ENCODE peak calls at places on chromosomes 6 and 20, in nine cellular contexts. U is CD4-positive, alpha-beta T cell; P is B cell; I is neural progenitor cell; B is heart left ventricle; M is glutamatergic neuron; X is fibroblast of mammary gland; Y is MM.1S; N is endothelial cell of umbilical vein. O is an unnamed sample.
A peak's percentile ranks its signal among the peaks of the same experiment; 100 is the strongest.

GRCh38 chr20:44738779-44739477 is 6.7 kb upstream of the KCNK15 start:
- DNase-seq in U (peak; percentile 12), P (no peak), I (peak; percentile 80), B (peak; percentile 56), M (peak; percentile 59), X (peak; percentile 80), Y (peak; percentile 77), N (peak; percentile 72), O (no peak)

GRCh38 chr20:43838703-43839060 is 76.0 kb upstream of the TOX2 start:
- DNase-seq in U (no peak), P (no peak), I (no peak), B (no peak), M (no peak), X (no peak), Y (no peak), N (no peak), O (no peak)

GRCh38 chr6:116392158-116393032 is 21.6 kb downstream of the DSE start:
- DNase-seq in U (no peak), P (no peak), I (no peak), B (no peak), M (no peak), X (peak; percentile 36), Y (peak; percentile 39), N (peak; percentile 59), O (no peak)

GRCh38 chr6:142542704-142543233 is 241.0 kb downstream of the ADGRG6 start:
- DNase-seq in U (no peak), P (no peak), I (no peak), B (no peak), M (no peak), X (peak; percentile 90), Y (no peak), N (no peak), O (no peak)

GRCh38 chr6:56580271-56580670 is 62.4 kb downstream of the DST start:
- DNase-seq in U (no peak), P (no peak), I (no peak), B (no peak), M (no peak), X (peak; percentile 33), Y (no peak), N (no peak), O (no peak)

GRCh38 chr20:44884907-44885391 is 556 bp upstream of the YWHAB start:
- DNase-seq in U (no peak), P (no peak), I (no peak), B (no peak), M (no peak), X (no peak), Y (no peak), N (no peak), O (no peak)

GRCh38 chr6:3310710-3311109 is 52.0 kb downstream of the PSMG4 start:
- DNase-seq in U (no peak), P (no peak), I (no peak), B (no peak), M (no peak), X (no peak), Y (no peak), N (no peak), O (no peak)

GRCh38 chr20:1867495-1868260 is 27.5 kb upstream of the SIRPA start:
- DNase-seq in U (no peak), P (no peak), I (no peak), B (no peak), M (no peak), X (no peak), Y (no peak), N (no peak), O (no peak)

GRCh38 chr6:7073810-7074525 is 33.8 kb upstream of the RREB1 start:
- DNase-seq in U (peak; percentile 39), P (peak; percentile 86), I (no peak), B (peak; percentile 22), M (no peak), X (no peak), Y (peak; percentile 86), N (no peak), O (no peak)

GRCh38 chr6:43992783-43993505 is 134.3 kb downstream of the MRPL14 start:
- DNase-seq in U (no peak), P (no peak), I (no peak), B (peak; percentile 84), M (no peak), X (no peak), Y (no peak), N (no peak), O (no peak)

GRCh38 chr6:109170333-109170732 is 75.0 kb downstream of the CEP57L1 start:
- DNase-seq in U (no peak), P (no peak), I (no peak), B (no peak), M (no peak), X (no peak), Y (no peak), N (no peak), O (no peak)

GRCh38 chr20:61724376-61724775 is 341.3 kb downstream of the TAF4 start:
- DNase-seq in U (no peak), P (no peak), I (peak; percentile 48), B (no peak), M (no peak), X (no peak), Y (no peak), N (no peak), O (no peak)

GRCh38 chr6:35728663-35729348 is 8.0 kb upstream of the ARMC12 start:
- DNase-seq in U (no peak), P (peak; percentile 56), I (no peak), B (peak; percentile 28), M (no peak), X (no peak), Y (peak; percentile 42), N (no peak), O (no peak)

GRCh38 chr6:45420083-45420908 is 42.6 kb upstream of the SUPT3H start:
- DNase-seq in U (peak; percentile 22), P (peak; percentile 36), I (peak; percentile 69), B (no peak), M (no peak), X (peak; percentile 91), Y (peak; percentile 83), N (peak; percentile 29), O (no peak)

GRCh38 chr6:140828833-140829232 is 1303.9 kb upstream of the GJE1 start:
- DNase-seq in U (no peak), P (no peak), I (no peak), B (no peak), M (no peak), X (peak; percentile 49), Y (no peak), N (no peak), O (no peak)

GRCh38 chr6:40039042-40039441 is 104.8 kb upstream of the MOCS1 start:
- DNase-seq in U (no peak), P (no peak), I (no peak), B (no peak), M (no peak), X (no peak), Y (no peak), N (no peak), O (no peak)

GRCh38 chr20:48983423-48984400 is 62.2 kb downstream of the ARFGEF2 start:
- DNase-seq in U (no peak), P (no peak), I (no peak), B (peak; percentile 46), M (no peak), X (peak; percentile 82), Y (no peak), N (peak; percentile 99), O (no peak)

GRCh38 chr20:21213691-21214090 is 87.8 kb downstream of the KIZ start:
- DNase-seq in U (no peak), P (no peak), I (no peak), B (no peak), M (no peak), X (no peak), Y (no peak), N (no peak), O (no peak)

GRCh38 chr20:21209668-21210067 is 83.8 kb downstream of the KIZ start:
- DNase-seq in U (no peak), P (no peak), I (no peak), B (no peak), M (no peak), X (no peak), Y (no peak), N (no peak), O (no peak)

GRCh38 chr20:21208999-21209398 is 83.1 kb downstream of the KIZ start:
- DNase-seq in U (no peak), P (no peak), I (no peak), B (no peak), M (no peak), X (no peak), Y (no peak), N (no peak), O (no peak)

DNA sequence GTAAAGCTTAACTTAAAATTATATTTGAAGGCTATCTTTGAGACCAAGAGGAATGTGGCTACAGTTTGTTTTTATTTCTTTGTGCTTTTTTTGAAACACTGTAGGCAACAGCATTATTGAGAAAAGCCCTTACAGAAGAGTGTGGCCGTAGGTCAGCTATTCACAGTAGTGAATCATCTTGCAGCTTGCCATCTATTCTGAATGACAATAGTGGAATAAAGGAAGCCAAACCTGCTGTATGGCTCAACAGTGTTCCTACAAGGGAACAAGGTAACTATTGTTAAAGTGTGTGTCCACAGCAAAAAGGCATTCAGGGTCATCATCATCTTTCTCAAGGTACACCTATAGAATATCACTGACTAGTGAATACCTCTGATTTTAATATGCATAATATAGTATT is 88.5 kb downstream of the KIZ start:
- DNase-seq in U (no peak), P (no peak), I (peak; percentile 53), B (no peak), M (no peak), X (no peak), Y (no peak), N (no peak), O (no peak)
- TF ChIP-seq CTCF in U (no peak), P (no peak), I (no peak), B (no peak), M (no peak), X (no peak), Y (no peak), N (no peak), O (no peak)

GRCh38 chr20:19056909-19057308 is 155.5 kb upstream of the SLC24A3 start:
- DNase-seq in U (no peak), P (no peak), I (no peak), B (no peak), M (no peak), X (no peak), Y (no peak), N (no peak), O (no peak)
- TF ChIP-seq CTCF in U (no peak), P (peak; percentile 23), I (peak; percentile 34), B (no peak), M (peak; percentile 14), X (no peak), Y (peak; percentile 25), N (no peak), O (peak; percentile 10)

GRCh38 chr20:39029324-39029820 is 67.2 kb downstream of the DHX35 start:
- DNase-seq in U (no peak), P (no peak), I (no peak), B (no peak), M (no peak), X (no peak), Y (no peak), N (no peak), O (no peak)
- TF ChIP-seq CTCF in U (no peak), P (no peak), I (no peak), B (no peak), M (no peak), X (no peak), Y (no peak), N (no peak), O (no peak)

DNA sequence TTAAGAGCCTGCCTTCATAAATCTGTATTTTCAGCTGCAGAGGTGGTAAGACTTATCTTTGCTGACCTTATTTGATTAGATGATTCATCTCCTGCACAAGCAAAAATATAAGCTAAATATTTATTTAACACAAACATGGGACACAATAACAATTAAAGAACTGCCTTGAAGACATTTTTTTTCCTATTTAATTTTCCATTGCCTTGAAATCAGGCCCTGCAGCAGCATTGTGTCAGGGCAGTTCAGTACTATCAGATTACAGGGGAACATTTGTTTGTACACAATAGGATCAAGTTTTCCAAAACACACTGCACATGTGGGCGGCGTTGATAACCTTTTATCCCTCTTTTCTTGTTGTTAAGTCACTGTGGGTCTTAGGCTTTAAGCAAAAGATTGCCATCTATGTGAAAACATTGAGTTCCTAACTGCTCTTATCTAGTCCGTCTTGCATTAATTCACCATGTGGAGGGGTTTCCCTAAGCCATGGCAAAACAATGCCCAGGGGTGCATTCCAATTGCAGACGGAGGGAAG is 7.4 kb downstream of the ADGRF5 start:
- DNase-seq in U (no peak), P (no peak), I (peak; percentile 70), B (no peak), M (no peak), X (no peak), Y (no peak), N (peak; percentile 96), O (no peak)
- TF ChIP-seq CTCF in U (no peak), P (no peak), I (no peak), B (no peak), M (no peak), X (no peak), Y (no peak), N (no peak), O (no peak)

O was measured in progenitor cell of endocrine pancreas.